ENCODE peak calls at places on chromosomes 6 and 20, in four cellular contexts. W, R, L and G are unnamed samples.

GRCh38 chr6:83442752-83443151 is 11.9 kb upstream of the ME1 start:
- DNase-seq in L (no peak), W (peak; percentile 34), R (no peak), G (no peak)

GRCh38 chr6:137202078-137202477 is 17.1 kb downstream of the IFNGR1 start:
- DNase-seq in W (no peak), R (no peak), L (peak; percentile 62), G (no peak)

GRCh38 chr6:168288781-168289570 is 30.6 kb downstream of the DACT2 start:
- DNase-seq in W (no peak), R (no peak), L (peak; percentile 82), G (no peak)

GRCh38 chr6:32668226-32668747 is 1.8 kb upstream of the HLA-DQB1 start:
- DNase-seq in R (peak; percentile 54), L (peak; percentile 54), W (peak; percentile 19), G (peak; percentile 10)

GRCh38 chr20:50872562-50873288 is 58.5 kb downstream of the ADNP start:
- DNase-seq in L (no peak), W (no peak), R (no peak), G (no peak)

GRCh38 chr6:150403458-150404245 is 34.8 kb downstream of the IYD start:
- DNase-seq in W (peak; percentile 83), R (no peak), L (peak; percentile 7), G (no peak)

GRCh38 chr6:122381494-122382083 is 17.9 kb upstream of the HSF2 start:
- DNase-seq in W (peak; percentile 79), L (peak; percentile 62), R (peak; percentile 75), G (peak; percentile 74)

GRCh38 chr20:40431611-40432010 is 257.4 kb downstream of the MAFB start:
- DNase-seq in L (peak; percentile 62), W (no peak), R (no peak), G (peak; percentile 59)

GRCh38 chr6:89917801-89918366 is 23.6 kb downstream of the GJA10 start:
- DNase-seq in W (no peak), R (peak; percentile 58), L (peak; percentile 64), G (peak; percentile 69)

GRCh38 chr6:18330548-18331066 is 56.5 kb upstream of the RNF144B start:
- DNase-seq in R (no peak), L (peak; percentile 30), W (no peak), G (no peak)

GRCh38 chr6:102686461-102686860 is 1293.0 kb downstream of the GRIK2 start:
- DNase-seq in W (no peak), R (no peak), L (no peak), G (no peak)

GRCh38 chr6:131950767-131951575 is at the start of gene CCN2:
- DNase-seq in W (peak; percentile 100), R (peak; percentile 97), L (peak; percentile 92), G (peak; percentile 99)

GRCh38 chr6:89023591-89024441 is 56.7 kb upstream of the PNRC1 start:
- DNase-seq in W (no peak), R (no peak), L (no peak), G (no peak)

GRCh38 chr20:38258545-38259223 is 1.9 kb downstream of the KIAA1755 start:
- DNase-seq in W (no peak), R (no peak), L (no peak), G (no peak)

GRCh38 chr20:11271319-11271718 is 597.5 kb upstream of the JAG1 start:
- DNase-seq in W (no peak), L (no peak), R (peak; percentile 79), G (peak; percentile 85)

DNA sequence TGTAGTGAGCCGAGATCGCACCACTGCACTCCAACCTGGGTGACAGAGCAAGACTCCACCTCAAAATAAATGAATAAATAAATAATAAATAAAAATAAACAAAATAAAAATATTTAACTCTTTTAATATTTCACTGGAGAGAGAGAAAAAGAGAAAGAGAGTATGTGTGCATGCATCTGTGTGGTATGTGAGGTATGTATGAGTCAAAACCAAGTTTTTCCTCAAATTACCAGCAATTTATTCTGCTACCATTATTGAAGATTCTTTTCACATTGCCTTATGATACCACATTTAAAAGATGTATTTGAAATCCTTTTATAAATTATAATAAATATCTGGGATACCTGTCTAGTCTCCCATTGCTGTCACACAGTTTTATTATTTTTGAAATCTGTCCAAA is 122.1 kb downstream of the CD164 start:
- DNase-seq in L (peak; percentile 30), W (peak; percentile 61), R (no peak), G (no peak)
- H3K9ac ChIP-seq in L (no peak overlapping the region), W (no peak overlapping the region), R (no peak overlapping the region), G (no peak overlapping the region)

GRCh38 chr6:79632580-79632979 is 1.5 kb downstream of the SH3BGRL2 start:
- DNase-seq in W (peak; percentile 4), R (no peak), L (no peak), G (no peak)
- H3K9ac ChIP-seq in W (no peak overlapping the region), R (no peak overlapping the region), L (no peak overlapping the region), G (no peak overlapping the region)

GRCh38 chr6:139960676-139961075 is 586.2 kb upstream of the CITED2 start:
- DNase-seq in L (no peak), W (no peak), R (no peak), G (no peak)
- H3K9ac ChIP-seq in L (no peak overlapping the region), W (no peak overlapping the region), R (no peak overlapping the region), G (no peak overlapping the region)

GRCh38 chr20:47784256-47784598 is 1.1 kb downstream of the SULF2 start:
- DNase-seq in W (no peak), R (no peak), L (no peak), G (no peak)
- H3K9ac ChIP-seq in W (no peak overlapping the region), R (no peak overlapping the region), L (no peak overlapping the region), G (peak overlapping the region; percentile 73)

GRCh38 chr6:41639556-41640371 is 1.5 kb downstream of the MDFI start:
- DNase-seq in R (peak; percentile 62), L (no peak), W (no peak), G (peak; percentile 73)
- H3K9ac ChIP-seq in R (no peak overlapping the region), L (peak overlapping the region; percentile 82), W (no peak overlapping the region), G (peak overlapping the region; percentile 89)

GRCh38 chr6:26269406-26270120 is 95.4 kb upstream of the BTN3A2 start:
- DNase-seq in W (no peak), L (no peak), R (no peak), G (no peak)
- H3K9ac ChIP-seq in W (no peak overlapping the region), L (no peak overlapping the region), R (peak overlapping the region; percentile 99), G (peak overlapping the region; percentile 99)

GRCh38 chr6:153135681-153136080 is 4.6 kb upstream of the RGS17 start:
- DNase-seq in L (no peak), W (no peak), R (no peak), G (no peak)

GRCh38 chr6:153129873-153130514 is 1.1 kb downstream of the RGS17 start:
- DNase-seq in W (peak; percentile 12), L (no peak), R (no peak), G (peak; percentile 25)

GRCh38 chr6:153126218-153126617 is 4.9 kb downstream of the RGS17 start:
- DNase-seq in R (no peak), W (no peak), L (no peak), G (no peak)

GRCh38 chr6:153130515-153131036 is 506 bp downstream of the RGS17 start:
- DNase-seq in W (no peak), L (no peak), R (no peak), G (peak; percentile 32)

GRCh38 chr6:153131037-153131981 is at the start of gene RGS17:
- DNase-seq in W (peak; percentile 73), R (peak; percentile 82), L (peak; percentile 27), G (peak; percentile 87)
- H3K9ac ChIP-seq in W (peak within 1 kb of the TSS; percentile 65), R (peak within 1 kb of the TSS; percentile 51), L (peak within 1 kb of the TSS; percentile 42), G (peak within 1 kb of the TSS; percentile 62)

GRCh38 chr6:31624070-31624469 is 3.6 kb downstream of the PRRC2A start:
- DNase-seq in L (no peak), R (no peak), W (no peak), G (no peak)
- H3K9ac ChIP-seq in L (no peak overlapping the region), R (no peak overlapping the region), W (no peak overlapping the region), G (no peak overlapping the region)

GRCh38 chr6:38391909-38392614 is 247.7 kb downstream of the BTBD9 start:
- DNase-seq in L (no peak), W (peak; percentile 37), R (no peak), G (no peak)

GRCh38 chr6:38389875-38390274 is 249.9 kb downstream of the BTBD9 start:
- DNase-seq in W (no peak), L (no peak), R (no peak), G (no peak)

GRCh38 chr6:38391206-38391908 is 248.4 kb downstream of the BTBD9 start:
- DNase-seq in R (no peak), W (peak; percentile 55), L (no peak), G (peak; percentile 28)

GRCh38 chr6:38396209-38396608 is 243.5 kb downstream of the BTBD9 start:
- DNase-seq in R (no peak), W (no peak), L (no peak), G (no peak)

GRCh38 chr6:38393986-38394385 is 245.7 kb downstream of the BTBD9 start:
- DNase-seq in L (no peak), R (no peak), W (no peak), G (no peak)
- H3K9ac ChIP-seq in L (no peak overlapping the region), R (no peak overlapping the region), W (no peak overlapping the region), G (no peak overlapping the region)